ENCODE peak calls at places on chromosomes 6 and 20, in seven cellular contexts. X, W, G, H, L, U and D are unnamed samples.

GRCh38 chr20:47727909-47728361 is 57.3 kb downstream of the SULF2 start:
- DNase-seq in X (no peak), W (peak), G (no peak), U (no peak), H (no peak), L (no peak), D (no peak)

GRCh38 chr6:147941143-147941542 is 401.5 kb upstream of the SASH1 start:
- DNase-seq in U (peak), X (no peak), H (no peak), L (no peak), G (no peak), W (no peak), D (peak)

GRCh38 chr6:83199865-83200230 is 6.7 kb downstream of the RWDD2A start:
- DNase-seq in L (peak), G (no peak), U (no peak), X (no peak), H (no peak), W (no peak), D (no peak)

GRCh38 chr20:51424270-51425041 is 118.1 kb downstream of the NFATC2 start:
- DNase-seq in H (no peak), L (no peak), U (no peak), W (no peak), G (no peak), X (no peak), D (no peak)

GRCh38 chr20:35355372-35355771 is 56.4 kb downstream of the UQCC1 start:
- DNase-seq in U (no peak), W (no peak), H (no peak), X (no peak), L (no peak), G (no peak), D (no peak)

GRCh38 chr20:1935696-1936366 is 40.6 kb downstream of the SIRPA start:
- DNase-seq in U (no peak), G (peak), L (no peak), W (peak), H (no peak), X (no peak), D (no peak)

GRCh38 chr6:103797738-103798137 is 1062.0 kb downstream of the HACE1 start:
- DNase-seq in W (no peak), H (no peak), U (no peak), G (peak), L (peak), X (no peak), D (peak)

GRCh38 chr6:36961441-36962430 is 7.2 kb downstream of the PI16 start:
- DNase-seq in W (no peak), U (no peak), X (no peak), H (no peak), G (no peak), L (no peak), D (no peak)

GRCh38 chr20:62336775-62337557 is 30.1 kb downstream of the LAMA5 start:
- DNase-seq in U (no peak), H (no peak), W (no peak), L (no peak), G (no peak), X (no peak), D (no peak)

GRCh38 chr6:14283600-14284235 is 166.1 kb downstream of the CD83 start:
- DNase-seq in L (no peak), G (no peak), U (peak), H (no peak), W (no peak), X (no peak), D (peak)

GRCh38 chr6:1952726-1953360 is 292.6 kb downstream of the GMDS start:
- DNase-seq in W (no peak), L (peak), H (no peak), X (no peak), U (no peak), G (no peak), D (no peak)

GRCh38 chr6:133730881-133731280 is 158.0 kb upstream of the TCF21 start:
- DNase-seq in U (no peak), H (no peak), X (no peak), L (peak), W (no peak), G (no peak), D (no peak)

GRCh38 chr6:92337571-92337970 is 1081.8 kb downstream of the EPHA7 start:
- DNase-seq in L (no peak), G (no peak), U (no peak), H (no peak), X (no peak), W (no peak), D (no peak)

GRCh38 chr20:2296545-2297351 is 947 bp downstream of the TGM3 start:
- DNase-seq in X (no peak), G (peak), U (no peak), H (no peak), W (no peak), L (no peak), D (no peak)

GRCh38 chr6:105757512-105758200 is 328.5 kb upstream of the PRDM1 start:
- DNase-seq in U (no peak), X (no peak), W (no peak), L (peak), H (no peak), G (peak), D (no peak)

GRCh38 chr6:142685852-142686718 is 258.9 kb downstream of the HIVEP2 start:
- DNase-seq in G (no peak), L (no peak), W (no peak), U (no peak), H (no peak), X (peak), D (no peak)

GRCh38 chr6:109318328-109318876 is 63.9 kb downstream of the CD164 start:
- DNase-seq in W (peak), G (peak), X (no peak), L (no peak), H (no peak), U (no peak), D (peak)

GRCh38 chr6:54665246-54665645 is 181.3 kb upstream of the FAM83B start:
- DNase-seq in U (no peak), W (no peak), G (no peak), X (no peak), L (no peak), H (no peak), D (peak)

GRCh38 chr20:1664911-1665310 is 7.3 kb upstream of the SIRPG start:
- DNase-seq in W (no peak), X (peak), G (no peak), H (no peak), L (no peak), U (no peak), D (no peak)

GRCh38 chr6:52482903-52483670 is 62.9 kb downstream of the EFHC1 start:
- DNase-seq in U (peak), G (no peak), X (no peak), L (no peak), W (no peak), H (no peak), D (no peak)

GRCh38 chr20:49519777-49520359 is 37.4 kb upstream of the KCNB1 start:
- DNase-seq in L (no peak), W (no peak), U (no peak), X (no peak), G (no peak), H (no peak), D (no peak)

GRCh38 chr20:3797592-3798404 is 1.7 kb downstream of the CDC25B start:
- DNase-seq in L (peak), X (peak), G (no peak), W (no peak), U (no peak), H (no peak), D (no peak)

GRCh38 chr6:111230351-111231077 is 143.2 kb downstream of the SLC16A10 start:
- DNase-seq in H (no peak), L (peak), U (no peak), W (no peak), X (no peak), G (no peak), D (no peak)

GRCh38 chr6:169008641-169009040 is 245.0 kb downstream of the THBS2 start:
- DNase-seq in H (no peak), W (no peak), X (no peak), U (no peak), G (no peak), L (peak), D (no peak)

GRCh38 chr6:4489538-4489937 is 286.7 kb upstream of the CDYL start:
- DNase-seq in X (no peak), G (no peak), W (no peak), U (no peak), L (no peak), H (no peak), D (no peak)

GRCh38 chr6:98716341-98716740 is 118.0 kb upstream of the POU3F2 start:
- DNase-seq in W (no peak), X (no peak), H (no peak), U (peak), L (no peak), G (no peak), D (peak)